ENCODE peak calls at places on chromosomes 3 and 15, in six cellular contexts. J is tibial artery, T is endodermal cell, D is pancreas, V is glutamatergic neuron, S is AG09319. G is an unnamed sample.

GRCh38 chr15:76584868-76585572 is 248.4 kb downstream of the ISL2 start:
- DNase-seq in J (no peak), T (no peak), D (no peak), V (no peak), S (no peak), G (no peak)

GRCh38 chr3:120171134-120171863 is 77.1 kb upstream of the GSK3B start:
- DNase-seq in J (no peak), T (no peak), D (no peak), V (no peak), S (no peak), G (no peak)

GRCh38 chr15:66901336-66902100 is 163.9 kb upstream of the SMAD3 start:
- DNase-seq in J (peak), T (peak), D (no peak), V (no peak), S (no peak), G (no peak)

GRCh38 chr3:37308247-37308646 is 133.9 kb upstream of the LRRFIP2 start:
- DNase-seq in J (no peak), T (no peak), D (no peak), V (no peak), S (no peak), G (no peak)

GRCh38 chr15:74196175-74196574 is 6.4 kb downstream of the STRA6 start:
- DNase-seq in J (no peak), T (no peak), D (peak), V (no peak), S (peak), G (peak)

GRCh38 chr3:153889905-153890334 is 231.3 kb upstream of the ARHGEF26 start:
- DNase-seq in J (no peak), T (no peak), D (no peak), V (no peak), S (no peak), G (no peak)

GRCh38 chr15:40053234-40054055 is 14.5 kb upstream of the SRP14 start:
- DNase-seq in J (peak), T (peak), D (no peak), V (no peak), S (no peak), G (no peak)

GRCh38 chr15:84981711-84982300 is at the start of gene PDE8A:
- DNase-seq in J (peak), T (peak), D (peak), V (peak), S (no peak), G (peak)

GRCh38 chr3:160150066-160150465 is 75.2 kb upstream of the C3orf80 start:
- DNase-seq in J (no peak), T (no peak), D (no peak), V (no peak), S (no peak), G (no peak)

GRCh38 chr3:14847613-14848541 is 29.1 kb downstream of the FGD5 start:
- DNase-seq in J (peak), T (peak), D (no peak), V (peak), S (no peak), G (peak)

GRCh38 chr3:43423142-43423541 is 136.8 kb downstream of the SNRK start:
- DNase-seq in J (peak), T (no peak), D (peak), V (no peak), S (no peak), G (no peak)

GRCh38 chr3:133506215-133506901 is 67.1 kb upstream of the CDV3 start:
- DNase-seq in J (no peak), T (no peak), D (no peak), V (no peak), S (no peak), G (no peak)

GRCh38 chr3:66371432-66371831 is 129.4 kb downstream of the LRIG1 start:
- DNase-seq in J (no peak), T (no peak), D (no peak), V (no peak), S (no peak), G (no peak)

GRCh38 chr3:28595364-28595763 is 246.7 kb upstream of the AZI2 start:
- DNase-seq in J (no peak), T (no peak), D (no peak), V (no peak), S (no peak), G (no peak)

GRCh38 chr15:58522865-58523264 is 91.1 kb downstream of the LIPC start:
- DNase-seq in J (no peak), T (no peak), D (no peak), V (no peak), S (no peak), G (no peak)

GRCh38 chr3:12195231-12195630 is 36.5 kb upstream of the TIMP4 start:
- DNase-seq in J (no peak), T (no peak), D (no peak), V (no peak), S (no peak), G (no peak)

GRCh38 chr3:157073810-157074209 is 86.1 kb downstream of the CCNL1 start:
- DNase-seq in J (no peak), T (no peak), D (no peak), V (no peak), S (peak), G (no peak)

GRCh38 chr15:37148714-37149113 is 48.4 kb upstream of the MEIS2 start:
- DNase-seq in J (no peak), T (no peak), D (no peak), V (no peak), S (no peak), G (no peak)

GRCh38 chr3:43231276-43232000 is 54.9 kb upstream of the SNRK start:
- DNase-seq in J (no peak), T (no peak), D (no peak), V (no peak), S (no peak), G (no peak)

GRCh38 chr15:80840173-80841130 is 61.3 kb downstream of the CEMIP start:
- DNase-seq in J (no peak), T (no peak), D (no peak), V (no peak), S (no peak), G (no peak)

GRCh38 chr3:142501004-142501926 is 53.4 kb upstream of the XRN1 start:
- DNase-seq in J (no peak), T (no peak), D (no peak), V (no peak), S (peak), G (no peak)

GRCh38 chr3:71930056-71930991 is 145.4 kb upstream of the PROK2 start:
- DNase-seq in J (no peak), T (peak), D (no peak), V (no peak), S (no peak), G (no peak)
- TF ChIP-seq CTCF in J (no peak), T (peak), D (no peak), V (no peak), S (no peak), G (no peak)

GRCh38 chr3:187974857-187975257 is 179.1 kb upstream of the LPP start:
- DNase-seq in J (no peak), T (no peak), D (no peak), V (no peak), S (no peak), G (no peak)
- TF ChIP-seq CTCF in J (no peak), T (peak), D (no peak), V (no peak), S (peak), G (no peak)

DNA sequence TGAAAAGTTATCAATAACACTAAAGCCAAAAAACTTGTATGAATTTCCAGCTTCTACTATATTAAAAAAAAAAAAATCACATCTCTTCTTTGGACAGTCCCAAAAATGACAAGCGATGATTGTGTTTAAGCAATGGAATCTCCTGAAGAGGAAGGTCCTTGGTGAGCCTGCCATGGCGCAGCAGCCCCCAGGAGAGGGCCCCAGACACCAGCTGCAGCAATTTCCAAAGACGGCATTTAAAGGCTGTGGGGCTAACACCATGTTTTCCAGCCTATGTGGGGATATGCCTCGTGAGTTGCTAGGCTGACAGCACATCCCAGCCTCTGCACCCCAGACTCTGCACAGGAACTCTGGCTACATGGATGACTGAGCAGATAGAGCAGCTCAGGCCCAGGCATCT is 14.7 kb downstream of the SKIC8 start:
- DNase-seq in J (no peak), T (peak), D (no peak), V (no peak), S (no peak), G (no peak)
- TF ChIP-seq CTCF in J (no peak), T (peak), D (no peak), V (no peak), S (peak), G (no peak)

GRCh38 chr15:55276324-55276723 is 13.3 kb downstream of the RAB27A start:
- DNase-seq in J (no peak), T (no peak), D (no peak), V (no peak), S (no peak), G (no peak)
- TF ChIP-seq CTCF in J (no peak), T (no peak), D (no peak), V (no peak), S (no peak), G (no peak)

DNA sequence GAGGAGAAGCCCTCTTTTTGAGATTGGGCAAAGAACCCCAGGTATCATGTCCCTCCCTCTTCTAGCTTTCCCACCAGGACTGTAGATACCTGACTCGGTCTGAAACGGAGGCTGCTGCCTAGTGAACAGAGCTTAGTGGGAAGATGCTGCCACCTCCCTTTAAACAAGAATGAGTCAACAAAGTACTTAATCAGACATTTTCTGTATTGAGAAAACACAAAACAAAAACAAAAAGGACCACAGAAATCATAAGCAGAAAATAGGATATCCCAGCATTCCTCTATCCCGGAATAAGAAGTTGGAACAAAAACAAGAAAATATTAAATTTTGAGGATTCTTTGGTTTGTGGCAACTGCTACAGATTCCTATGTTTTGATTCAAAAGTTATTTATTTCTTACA is 51.7 kb upstream of the COL8A1 start:
- DNase-seq in J (no peak), T (no peak), D (no peak), V (no peak), S (no peak), G (no peak)
- TF ChIP-seq CTCF in J (no peak), T (no peak), D (no peak), V (no peak), S (no peak), G (no peak)

GRCh38 chr3:124387008-124387407 is 343.2 kb upstream of the UMPS start:
- DNase-seq in J (no peak), T (no peak), D (no peak), V (no peak), S (no peak), G (no peak)

GRCh38 chr3:124386006-124386405 is 344.2 kb upstream of the UMPS start:
- DNase-seq in J (no peak), T (no peak), D (no peak), V (no peak), S (no peak), G (no peak)

GRCh38 chr3:124383051-124383450 is 347.2 kb upstream of the UMPS start:
- DNase-seq in J (no peak), T (no peak), D (no peak), V (no peak), S (no peak), G (no peak)

GRCh38 chr3:124383846-124384483 is 346.3 kb upstream of the UMPS start:
- DNase-seq in J (no peak), T (no peak), D (no peak), V (peak), S (no peak), G (no peak)

DNA sequence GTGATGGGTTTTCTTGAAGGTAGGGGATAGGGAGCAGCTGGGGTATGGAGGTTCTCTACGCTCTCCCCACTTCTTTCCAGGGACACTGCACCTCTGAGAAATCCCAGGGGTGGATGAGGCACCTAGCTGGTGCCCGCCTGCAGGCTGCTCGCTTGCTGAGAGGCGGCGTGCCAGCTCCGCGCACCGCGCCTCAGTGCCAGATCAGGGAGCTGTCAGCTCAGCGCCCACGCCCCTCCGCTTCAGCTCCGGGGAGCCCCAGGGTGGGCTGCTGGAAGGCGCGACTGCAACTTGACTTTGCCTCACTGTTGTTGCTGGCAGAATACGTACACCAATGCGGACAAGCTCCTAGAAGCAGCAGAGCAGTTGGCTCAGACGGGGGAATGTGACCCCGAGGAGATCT is 345.7 kb upstream of the UMPS start:
- DNase-seq in J (peak), T (no peak), D (peak), V (no peak), S (no peak), G (no peak)
- TF ChIP-seq CTCF in J (no peak), T (no peak), D (no peak), V (no peak), S (no peak), G (no peak)

DNA sequence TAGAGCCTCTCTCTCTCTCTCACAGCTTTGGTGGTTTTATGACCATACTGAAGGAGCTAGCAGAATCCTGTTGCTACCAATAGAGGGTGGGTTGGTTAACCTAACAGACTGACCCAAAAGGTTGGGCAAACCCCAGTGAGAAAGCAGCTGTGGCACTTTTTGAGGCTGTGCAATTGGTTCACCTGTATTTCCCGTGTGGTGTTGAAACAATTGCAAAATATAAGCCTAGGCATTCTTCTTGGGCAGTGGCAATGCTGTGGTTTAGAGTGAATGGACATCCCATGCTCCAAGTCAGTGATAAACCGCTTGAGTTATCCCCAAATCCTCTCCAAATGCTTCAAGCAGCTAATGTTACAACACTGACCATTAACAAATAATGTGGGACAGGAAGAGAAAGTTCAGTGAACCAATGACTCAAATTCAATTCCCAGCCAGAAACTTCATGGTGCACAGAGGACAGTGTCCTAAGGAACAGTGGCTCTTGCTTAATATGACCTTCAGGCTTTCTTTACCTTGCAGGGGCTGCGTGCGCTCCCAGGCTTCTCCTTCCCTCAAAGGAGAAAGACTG is 261.9 kb upstream of the ICE2 start:
- DNase-seq in J (no peak), T (no peak), D (no peak), V (no peak), S (no peak), G (no peak)
- TF ChIP-seq CTCF in J (no peak), T (peak), D (no peak), V (no peak), S (no peak), G (no peak)

DNA sequence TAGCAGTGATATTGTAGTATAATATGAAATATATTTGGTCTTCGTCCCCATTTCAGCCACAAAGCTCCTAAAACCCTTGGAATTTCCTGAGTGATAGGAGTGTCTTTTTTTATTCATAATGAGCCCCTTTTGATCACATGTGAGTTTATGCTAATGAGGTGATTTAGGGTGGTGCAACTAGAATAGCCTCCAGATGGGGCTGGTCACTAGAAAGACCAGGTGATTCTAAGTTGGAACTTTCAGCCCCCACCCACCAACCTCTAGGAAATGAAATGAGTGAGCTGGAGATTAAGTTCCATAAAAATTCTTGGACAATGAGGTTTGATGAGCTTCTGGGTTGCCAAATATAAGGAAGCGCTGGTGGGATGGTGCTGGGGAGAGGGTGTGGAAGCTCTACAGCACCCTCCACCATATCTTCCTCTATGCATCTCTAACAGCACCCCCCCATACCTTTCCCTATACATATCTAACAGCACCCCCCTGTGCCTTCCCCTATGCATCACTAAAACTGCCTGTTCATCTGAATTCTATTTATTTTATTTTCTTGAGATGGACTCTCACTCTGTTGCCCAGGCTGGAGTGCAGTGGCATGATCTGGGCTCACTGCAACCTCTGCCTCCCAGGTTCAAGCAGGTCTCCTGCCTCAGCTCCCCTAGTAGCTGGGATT is 2.1 kb upstream of the SMCO1 start:
- DNase-seq in J (no peak), T (no peak), D (no peak), V (no peak), S (no peak), G (no peak)
- TF ChIP-seq CTCF in J (no peak), T (peak), D (no peak), V (no peak), S (no peak), G (no peak)

DNA sequence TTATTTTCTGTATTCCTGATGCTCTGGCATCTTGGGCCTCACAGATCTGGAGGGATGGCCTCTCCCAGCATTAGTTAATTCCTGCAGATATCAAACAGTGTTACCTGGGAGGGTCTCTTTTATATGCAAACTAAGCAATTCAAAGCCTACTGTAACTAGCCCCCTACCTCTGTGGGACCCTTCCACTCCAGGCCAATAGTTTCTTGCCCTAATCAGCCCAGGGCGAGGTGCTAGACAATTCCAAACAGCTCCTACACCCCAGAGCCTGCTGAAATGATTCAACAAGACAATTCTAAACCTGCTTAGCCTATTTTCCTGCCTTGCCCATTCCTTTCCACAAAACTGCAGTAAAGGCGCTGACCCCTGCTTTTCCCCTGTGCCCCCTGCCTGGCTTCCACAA is 106.6 kb upstream of the IGSF10 start:
- DNase-seq in J (no peak), T (peak), D (no peak), V (no peak), S (no peak), G (no peak)
- TF ChIP-seq CTCF in J (no peak), T (no peak), D (no peak), V (no peak), S (no peak), G (no peak)

G was measured in lower lobe of right lung.